ENCODE peak calls at places on chromosomes 12 and 14, in eight cellular contexts. Y is NCI-H774; E is NCI-H1092 treated with DMSO at 0.1 percent for 48 hours; G is activated gamma-delta T cell; B is activated T-cell treated with anti-CD3 and anti-CD28 coated beads for 1 hour; Z is frontal cortex; M is stimulated activated CD4-positive, alpha-beta T cell treated with anti-CD3 and anti-CD28 coated beads, Interleukin-15, amount 100 ng/mL, for 1 hour; O is effector memory CD4-positive, alpha-beta T cell. K is an unnamed sample.

GRCh38 chr12:46771268-46771837 is 54.4 kb downstream of the SLC38A4 start:
- DNase-seq in Y (no peak), E (no peak), G (no peak), B (no peak), Z (no peak), M (no peak), O (no peak), K (no peak)

GRCh38 chr12:24608637-24609285 is 340.1 kb downstream of the BCAT1 start:
- DNase-seq in Y (no peak), E (no peak), G (no peak), B (no peak), Z (no peak), M (no peak), O (no peak), K (no peak)

GRCh38 chr14:95664046-95664445 is 22.2 kb upstream of the TCL1B start:
- DNase-seq in Y (no peak), E (peak), G (no peak), B (no peak), Z (no peak), M (no peak), O (no peak), K (no peak)

GRCh38 chr14:32017587-32017986 is 59.5 kb upstream of the ARHGAP5 start:
- DNase-seq in Y (no peak), E (no peak), G (no peak), B (no peak), Z (no peak), M (no peak), O (no peak), K (no peak)

GRCh38 chr14:58717821-58718220 is 80.1 kb downstream of the DACT1 start:
- DNase-seq in Y (no peak), E (no peak), G (no peak), B (no peak), Z (no peak), M (no peak), O (no peak), K (no peak)

GRCh38 chr12:12501121-12501520 is 61.5 kb downstream of the DUSP16 start:
- DNase-seq in Y (no peak), E (no peak), G (no peak), B (no peak), Z (no peak), M (no peak), O (no peak), K (no peak)

GRCh38 chr14:51816031-51816430 is 44.4 kb upstream of the GNG2 start:
- DNase-seq in Y (no peak), E (no peak), G (no peak), B (no peak), Z (no peak), M (no peak), O (no peak), K (no peak)

GRCh38 chr12:107645630-107646333 is 39.8 kb upstream of the PWP1 start:
- DNase-seq in Y (peak), E (peak), G (no peak), B (no peak), Z (no peak), M (no peak), O (no peak), K (peak)

GRCh38 chr12:102883204-102883799 is 33.7 kb downstream of the PAH start:
- DNase-seq in Y (peak), E (peak), G (peak), B (peak), Z (peak), M (no peak), O (peak), K (peak)

GRCh38 chr12:115571446-115571845 is 706.0 kb downstream of the MED13L start:
- DNase-seq in Y (no peak), E (no peak), G (no peak), B (no peak), Z (no peak), M (no peak), O (no peak), K (no peak)

GRCh38 chr14:23054000-23054811 is 3.1 kb downstream of the CDH24 start:
- DNase-seq in Y (no peak), E (no peak), G (no peak), B (peak), Z (no peak), M (no peak), O (no peak), K (no peak)

GRCh38 chr12:123712780-123713319 is 697 bp downstream of the ATP6V0A2 start:
- DNase-seq in Y (no peak), E (no peak), G (no peak), B (no peak), Z (no peak), M (no peak), O (no peak), K (no peak)

GRCh38 chr12:57429473-57430116 is 1.2 kb downstream of the R3HDM2 start:
- DNase-seq in Y (no peak), E (no peak), G (no peak), B (no peak), Z (no peak), M (no peak), O (no peak), K (no peak)

GRCh38 chr14:104695660-104696000 is 6.2 kb downstream of the INF2 start:
- DNase-seq in Y (no peak), E (no peak), G (no peak), B (no peak), Z (no peak), M (no peak), O (no peak), K (no peak)